ENCODE peak calls at places on chromosomes 2 and 18, in nine cellular contexts. V is activated effector memory CD4-positive, alpha-beta T cell treated with Interleukin-2 at 50 U/mL for 16 hours; W is DMS153; E is CD8-positive, alpha-beta T cell; O is HFFc6; H is smooth muscle cell of the brain vasculature; F is NB4; Z is H4; I is ELF-1. S is an unnamed sample.

GRCh38 chr2:15448242-15448839 is 112.8 kb downstream of the NBAS start:
- DNase-seq in W (no peak), E (no peak), H (no peak), Z (no peak), V (no peak), F (no peak), I (no peak), O (no peak), S (no peak)

GRCh38 chr2:152694161-152694661 is 23.1 kb downstream of the PRPF40A start:
- DNase-seq in H (no peak), W (no peak), V (no peak), I (no peak), E (peak; percentile 24), O (peak; percentile 49), Z (peak; percentile 77), F (no peak), S (peak; percentile 76)

GRCh38 chr2:75606851-75607798 is 39.5 kb upstream of the MRPL19 start:
- DNase-seq in O (peak; percentile 75), V (no peak), H (no peak), E (no peak), W (no peak), Z (peak; percentile 21), F (peak; percentile 70), I (no peak), S (peak; percentile 64)

GRCh38 chr2:225895126-225895525 is 495.6 kb downstream of the NYAP2 start:
- DNase-seq in F (no peak), O (peak; percentile 36), V (no peak), E (no peak), I (no peak), Z (no peak), H (no peak), W (no peak), S (no peak)

GRCh38 chr18:48645427-48646002 is 106.7 kb downstream of the CTIF start:
- DNase-seq in V (no peak), O (no peak), F (no peak), I (no peak), H (no peak), W (no peak), E (no peak), Z (no peak), S (no peak)

GRCh38 chr2:111117666-111118454 is 2.9 kb upstream of the BCL2L11 start:
- DNase-seq in V (no peak), H (no peak), I (peak; percentile 59), O (peak; percentile 60), Z (no peak), W (peak; percentile 53), E (no peak), F (peak; percentile 79), S (no peak)

GRCh38 chr2:237191693-237192076 is 106.0 kb downstream of the COPS8 start:
- DNase-seq in H (no peak), E (no peak), I (no peak), O (no peak), V (no peak), F (no peak), W (no peak), Z (no peak), S (no peak)

GRCh38 chr18:79905389-79905911 is 46.0 kb downstream of the SLC66A2 start:
- DNase-seq in F (no peak), O (no peak), W (no peak), E (no peak), Z (no peak), H (no peak), V (no peak), I (no peak), S (no peak)

GRCh38 chr2:51409920-51410319 is 378.0 kb upstream of the NRXN1 start:
- DNase-seq in F (no peak), I (no peak), O (no peak), W (no peak), Z (no peak), V (no peak), E (no peak), H (no peak), S (no peak)

GRCh38 chr18:6352275-6352674 is 62.4 kb downstream of the L3MBTL4 start:
- DNase-seq in E (no peak), W (no peak), I (no peak), O (no peak), H (no peak), F (no peak), Z (no peak), V (no peak), S (no peak)

GRCh38 chr18:78510636-78511035 is 469.0 kb upstream of the SALL3 start:
- DNase-seq in H (no peak), F (no peak), V (no peak), W (no peak), O (no peak), E (no peak), I (no peak), Z (no peak), S (no peak)

GRCh38 chr2:145020694-145021093 is 500.8 kb upstream of the ZEB2 start:
- DNase-seq in F (no peak), E (no peak), I (no peak), O (no peak), W (no peak), H (no peak), V (no peak), Z (no peak), S (no peak)

GRCh38 chr2:54308186-54308585 is 52.2 kb upstream of the TSPYL6 start:
- DNase-seq in Z (no peak), I (no peak), W (no peak), O (no peak), H (no peak), E (no peak), V (no peak), F (no peak), S (no peak)

GRCh38 chr2:84055816-84056215 is 403.3 kb downstream of the SUCLG1 start:
- DNase-seq in W (peak; percentile 14), V (no peak), O (no peak), Z (no peak), H (no peak), E (no peak), F (no peak), I (no peak), S (no peak)

GRCh38 chr18:49028091-49028490 is 77.3 kb upstream of the SMAD7 start:
- DNase-seq in W (no peak), Z (no peak), I (no peak), O (no peak), V (no peak), H (no peak), E (no peak), F (no peak), S (no peak)

GRCh38 chr2:19362094-19362649 is 3.7 kb upstream of the OSR1 start:
- DNase-seq in V (no peak), F (peak; percentile 34), W (peak; percentile 37), E (peak; percentile 52), H (no peak), O (no peak), Z (peak; percentile 6), I (no peak), S (peak; percentile 26)

GRCh38 chr2:213818436-213818835 is 534.2 kb downstream of the SPAG16 start:
- DNase-seq in F (no peak), H (no peak), E (no peak), V (no peak), I (no peak), W (no peak), Z (peak; percentile 55), O (peak; percentile 8), S (no peak)

GRCh38 chr2:47520825-47521665 is 118.1 kb downstream of the MSH2 start:
- DNase-seq in I (peak; percentile 88), Z (no peak), V (peak; percentile 72), H (no peak), F (peak; percentile 87), W (peak; percentile 89), O (peak; percentile 38), E (peak; percentile 72), S (no peak)

GRCh38 chr2:116891191-116891590 is 923.3 kb upstream of the DDX18 start:
- DNase-seq in O (no peak), F (no peak), H (no peak), W (no peak), V (no peak), I (no peak), Z (no peak), E (no peak), S (no peak)

GRCh38 chr2:186379052-186379451 is 107.0 kb upstream of the ZC3H15 start:
- DNase-seq in F (peak; percentile 4), V (no peak), Z (no peak), O (no peak), W (no peak), E (no peak), I (no peak), H (no peak), S (no peak)

GRCh38 chr2:120436885-120437603 is 91.1 kb downstream of the INHBB start:
- DNase-seq in I (peak; percentile 95), O (no peak), V (no peak), W (peak; percentile 60), Z (peak; percentile 41), F (peak; percentile 60), E (no peak), H (no peak), S (no peak)

GRCh38 chr2:20225294-20226151 is 593 bp upstream of the SDC1 start:
- DNase-seq in I (peak; percentile 76), O (peak; percentile 21), Z (no peak), E (no peak), H (no peak), F (peak; percentile 78), W (peak; percentile 65), V (no peak), S (no peak)

GRCh38 chr2:96970248-96970875 is 16.0 kb downstream of the FAM178B start:
- DNase-seq in I (no peak), W (no peak), F (peak; percentile 51), Z (no peak), E (no peak), O (no peak), V (no peak), H (no peak), S (no peak)

GRCh38 chr2:32129086-32129485 is 36.6 kb upstream of the SLC30A6 start:
- DNase-seq in H (no peak), F (no peak), W (no peak), Z (no peak), I (no peak), O (no peak), E (no peak), V (no peak), S (no peak)

GRCh38 chr2:146678516-146678915 is 1166.3 kb upstream of the ACVR2A start:
- DNase-seq in F (no peak), I (no peak), W (no peak), V (no peak), H (no peak), Z (no peak), E (no peak), O (no peak), S (no peak)

GRCh38 chr2:17331636-17332035 is 186.6 kb downstream of the RAD51AP2 start:
- DNase-seq in H (no peak), I (no peak), W (no peak), F (no peak), E (no peak), O (no peak), Z (no peak), V (no peak), S (no peak)

GRCh38 chr2:203510941-203511305 is 24.2 kb downstream of the RAPH1 start:
- DNase-seq in E (no peak), W (no peak), H (no peak), I (no peak), O (no peak), V (no peak), F (no peak), Z (no peak), S (no peak)

GRCh38 chr2:212893216-212893615 is 258.2 kb downstream of the IKZF2 start:
- DNase-seq in F (no peak), E (no peak), V (no peak), Z (no peak), W (no peak), I (no peak), H (no peak), O (no peak), S (no peak)

GRCh38 chr2:226184540-226184939 is 615.1 kb downstream of the IRS1 start:
- DNase-seq in H (no peak), F (no peak), O (no peak), W (no peak), Z (no peak), V (no peak), E (no peak), I (no peak), S (no peak)

GRCh38 chr2:189293164-189293563 is 113.6 kb upstream of the COL5A2 start:
- DNase-seq in W (no peak), H (no peak), V (no peak), I (no peak), O (peak; percentile 12), F (no peak), Z (no peak), E (no peak), S (no peak)

GRCh38 chr2:20352230-20353216 is 1.9 kb upstream of the PUM2 start:
- DNase-seq in F (no peak), H (no peak), O (no peak), E (no peak), W (no peak), Z (no peak), V (no peak), I (peak; percentile 57), S (no peak)

S was measured in HS-5.